ENCODE peak calls at places on chromosomes 3 and 15, in seven cellular contexts. F is K562, P is HCT116, I is SK-N-SH, U is H1, K is GM12878, W is HepG2. A is an unnamed sample.

GRCh38 chr3:39779511-39780230 is 29.7 kb upstream of the MYRIP start:
- DNase-seq in F (no peak), P (no peak), I (no peak), U (no peak), K (no peak), W (no peak), A (no peak)

GRCh38 chr3:172100482-172100881 is 61.1 kb downstream of the FNDC3B start:
- DNase-seq in F (no peak), P (no peak), I (no peak), U (no peak), K (no peak), W (no peak), A (no peak)

GRCh38 chr3:152113992-152114651 is 154.6 kb upstream of the MBNL1 start:
- DNase-seq in F (no peak), P (no peak), I (no peak), U (no peak), K (no peak), W (no peak), A (no peak)

GRCh38 chr3:47404955-47405790 is 24.4 kb downstream of the PTPN23 start:
- DNase-seq in F (no peak), P (no peak), I (peak), U (no peak), K (no peak), W (no peak), A (no peak)

GRCh38 chr3:117628896-117629295 is 919.3 kb downstream of the TUSC7 start:
- DNase-seq in F (no peak), P (no peak), I (peak), U (no peak), K (no peak), W (no peak), A (peak)

GRCh38 chr15:48940508-48940907 is 23.2 kb downstream of the SHC4 start:
- DNase-seq in F (no peak), P (no peak), I (no peak), U (no peak), K (peak), W (no peak), A (no peak)

GRCh38 chr3:31305324-31305723 is 227.4 kb upstream of the STT3B start:
- DNase-seq in F (no peak), P (no peak), I (no peak), U (no peak), K (no peak), W (no peak), A (no peak)

GRCh38 chr15:74793135-74794028 is 11.5 kb downstream of the CSK start:
- DNase-seq in F (peak), P (no peak), I (no peak), U (no peak), K (no peak), W (no peak), A (no peak)

GRCh38 chr15:98420837-98421236 is 227.5 kb upstream of the IGF1R start:
- DNase-seq in F (no peak), P (no peak), I (peak), U (no peak), K (no peak), W (no peak), A (no peak)

GRCh38 chr3:134328147-134328591 is 46.1 kb downstream of the AMOTL2 start:
- DNase-seq in F (no peak), P (peak), I (no peak), U (no peak), K (no peak), W (no peak), A (no peak)

GRCh38 chr3:48694610-48695051 is 8.9 kb upstream of the NCKIPSD start:
- DNase-seq in F (no peak), P (peak), I (peak), U (no peak), K (no peak), W (no peak), A (no peak)

GRCh38 chr3:132783152-132783551 is 60.9 kb upstream of the NPHP3 start:
- DNase-seq in F (no peak), P (no peak), I (no peak), U (no peak), K (no peak), W (no peak), A (peak)

GRCh38 chr15:49196856-49197255 is 26.8 kb downstream of the GALK2 start:
- DNase-seq in F (no peak), P (no peak), I (no peak), U (no peak), K (no peak), W (no peak), A (no peak)

GRCh38 chr15:47300596-47300995 is 416.7 kb upstream of the SEMA6D start:
- DNase-seq in F (no peak), P (no peak), I (no peak), U (no peak), K (no peak), W (no peak), A (no peak)

GRCh38 chr15:69526086-69526485 is 73.5 kb downstream of the RPLP1 start:
- DNase-seq in F (no peak), P (no peak), I (no peak), U (no peak), K (no peak), W (no peak), A (no peak)

GRCh38 chr3:27127195-27127594 is 242.0 kb downstream of the NEK10 start:
- DNase-seq in F (no peak), P (no peak), I (no peak), U (no peak), K (no peak), W (peak), A (no peak)

GRCh38 chr3:146646251-146646650 is 41.1 kb upstream of the PLSCR5 start:
- DNase-seq in F (no peak), P (no peak), I (no peak), U (no peak), K (no peak), W (no peak), A (no peak)

GRCh38 chr3:46488735-46489361 is 8.9 kb upstream of the RTP3 start:
- DNase-seq in F (peak), P (peak), I (peak), U (peak), K (peak), W (peak), A (peak)

GRCh38 chr3:57617739-57618138 is 20.6 kb upstream of the ARF4 start:
- DNase-seq in F (no peak), P (no peak), I (no peak), U (no peak), K (no peak), W (no peak), A (no peak)

GRCh38 chr3:167740961-167741587 is 5.6 kb downstream of the SERPINI1 start:
- DNase-seq in F (no peak), P (peak), I (peak), U (no peak), K (no peak), W (peak), A (no peak)

GRCh38 chr3:119376758-119377157 is 82.6 kb downstream of the ARHGAP31 start:
- DNase-seq in F (no peak), P (no peak), I (no peak), U (no peak), K (no peak), W (no peak), A (no peak)

GRCh38 chr15:86743283-86743903 is 663.7 kb downstream of the AGBL1 start:
- DNase-seq in F (peak), P (no peak), I (peak), U (peak), K (no peak), W (peak), A (no peak)

GRCh38 chr3:149401215-149401925 is 23.9 kb upstream of the TM4SF1 start:
- DNase-seq in F (no peak), P (no peak), I (no peak), U (no peak), K (no peak), W (peak), A (no peak)

GRCh38 chr3:192812736-192813383 is 85.5 kb upstream of the FGF12 start:
- DNase-seq in F (no peak), P (peak), I (no peak), U (no peak), K (no peak), W (peak), A (no peak)

GRCh38 chr3:143604402-143604801 is 243.9 kb downstream of the SLC9A9 start:
- DNase-seq in F (no peak), P (no peak), I (no peak), U (no peak), K (no peak), W (no peak), A (no peak)

GRCh38 chr3:95899911-95900310 is 914.5 kb upstream of the EPHA6 start:
- DNase-seq in F (no peak), P (no peak), I (no peak), U (no peak), K (no peak), W (no peak), A (peak)

GRCh38 chr15:74422723-74423442 is 10.9 kb downstream of the SEMA7A start:
- DNase-seq in F (no peak), P (no peak), I (no peak), U (peak), K (no peak), W (peak), A (peak)

GRCh38 chr3:56923546-56924224 is 121.9 kb upstream of the ARHGEF3 start:
- DNase-seq in F (no peak), P (peak), I (no peak), U (no peak), K (no peak), W (no peak), A (peak)

GRCh38 chr15:84886211-84886983 is 1.9 kb downstream of the SLC28A1 start:
- DNase-seq in F (no peak), P (no peak), I (no peak), U (no peak), K (no peak), W (peak), A (no peak)

GRCh38 chr15:66633346-66633745 is 67.5 kb upstream of the LCTL start:
- DNase-seq in F (no peak), P (no peak), I (no peak), U (no peak), K (no peak), W (no peak), A (no peak)
- TF ChIP-seq JUND in F (no peak), P (no peak), I (no peak), U (no peak), K (no peak), W (no peak), A (no peak)

GRCh38 chr3:130849111-130849552 is 44.8 kb upstream of the ATP2C1 start:
- DNase-seq in F (no peak), P (no peak), I (no peak), U (no peak), K (no peak), W (no peak), A (peak)
- TF ChIP-seq JUND in F (no peak), P (no peak), I (no peak), U (no peak), K (no peak), W (no peak), A (no peak)

DNA sequence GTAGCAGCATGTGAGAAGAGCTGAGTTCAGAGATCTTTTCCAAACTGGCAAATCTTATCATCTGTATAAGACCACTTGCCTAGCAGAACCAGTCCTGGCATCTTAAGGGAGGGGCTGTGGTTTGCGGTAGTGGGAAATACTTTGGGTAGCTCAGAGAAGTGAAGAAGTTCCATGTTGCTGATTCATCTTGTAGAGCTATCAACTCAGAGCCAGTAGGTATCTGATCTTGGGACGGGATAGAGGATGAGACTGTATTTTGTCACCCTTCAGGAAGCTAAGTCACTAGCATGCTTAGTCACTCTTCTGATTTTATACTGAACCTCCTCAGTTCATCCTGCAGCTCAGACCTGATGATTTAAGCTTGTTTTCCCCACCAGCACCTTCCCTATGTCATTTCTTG is 211.4 kb downstream of the NR1D2 start:
- DNase-seq in F (peak), P (peak), I (no peak), U (no peak), K (no peak), W (no peak), A (no peak)
- TF ChIP-seq JUND in F (peak), P (peak), I (peak), U (no peak), K (no peak), W (no peak), A (no peak)

DNA sequence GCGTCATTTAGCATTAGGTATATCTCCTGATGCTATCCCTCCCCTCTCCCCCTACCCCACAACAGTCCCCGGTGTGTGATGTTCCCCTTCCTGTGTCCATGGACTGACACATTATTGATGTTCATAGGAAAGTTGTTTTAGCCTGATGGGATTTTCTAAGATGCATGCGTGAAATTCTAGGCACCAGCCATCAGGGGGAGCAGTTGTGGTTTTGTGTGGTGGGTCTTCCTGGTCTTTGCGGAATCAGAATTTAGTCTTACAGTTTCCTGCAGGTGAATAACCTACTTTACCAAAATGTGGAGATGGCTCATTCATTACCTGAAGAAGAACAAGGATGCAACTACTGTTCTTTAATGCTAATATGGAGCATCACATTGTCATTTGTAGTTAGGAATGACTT is 455.0 kb upstream of the THBS1 start:
- DNase-seq in F (peak), P (peak), I (peak), U (no peak), K (no peak), W (peak), A (peak)
- TF ChIP-seq JUND in F (no peak), P (no peak), I (no peak), U (no peak), K (no peak), W (no peak), A (no peak)

A was measured in T47D.